ENCODE peak calls at places on chromosomes 13 and 19, in four cellular contexts. V is activated T-helper 9 cell treated with anti-CD3 and anti-CD28 coated beads, Interleukin-2, amount 50 U/mL, for 16 hours; I is CD4-positive, alpha-beta memory T cell; R is stimulated activated CD4-positive, alpha-beta T cell treated with anti-CD3 and anti-CD28 coated beads, Interleukin-1b, Interleukin-23, amount 100 ng/mL, for 1 hour. Q is an unnamed sample.

GRCh38 chr13:30299746-30300145 is 7.6 kb downstream of the KATNAL1 start:
- DNase-seq in V (no peak), I (no peak), R (no peak), Q (no peak)

GRCh38 chr13:89066868-89067466 is 1395.8 kb downstream of the SLITRK5 start:
- DNase-seq in R (no peak), V (no peak), I (no peak), Q (no peak)

GRCh38 chr19:18029617-18030338 is 21.8 kb downstream of the ARRDC2 start:
- DNase-seq in R (no peak), I (no peak), V (no peak), Q (no peak)

GRCh38 chr13:106990594-106990993 is 422.7 kb upstream of the ARGLU1 start:
- DNase-seq in V (no peak), R (no peak), I (no peak), Q (no peak)

GRCh38 chr13:21361123-21361522 is 98.0 kb downstream of the ZDHHC20 start:
- DNase-seq in R (no peak), V (no peak), I (no peak), Q (no peak)

GRCh38 chr19:409006-409514 is at the start of gene C2CD4C:
- DNase-seq in I (no peak), V (no peak), R (peak), Q (no peak)

GRCh38 chr19:5719274-5719960 is 529 bp downstream of the LONP1 start:
- DNase-seq in V (peak), I (peak), R (no peak), Q (peak)

GRCh38 chr19:35317464-35318043 is 11.4 kb upstream of the CD22 start:
- DNase-seq in I (no peak), V (no peak), R (no peak), Q (no peak)

GRCh38 chr19:18419699-18420460 is 682 bp downstream of the SSBP4 start:
- DNase-seq in R (no peak), V (peak), I (peak), Q (peak)

GRCh38 chr13:30307966-30308290 is 577 bp upstream of the KATNAL1 start:
- DNase-seq in I (no peak), V (no peak), R (no peak), Q (no peak)

GRCh38 chr19:55340144-55340783 is 588 bp downstream of the KMT5C start:
- DNase-seq in V (no peak), I (peak), R (no peak), Q (no peak)

GRCh38 chr13:48976677-48977625 is 1.2 kb downstream of the FNDC3A start:
- DNase-seq in V (no peak), R (peak), I (no peak), Q (no peak)

GRCh38 chr19:31223805-31224534 is 125.3 kb downstream of the TSHZ3 start:
- DNase-seq in R (no peak), V (no peak), I (no peak), Q (no peak)

GRCh38 chr13:30736461-30736860 is 1.1 kb downstream of the ALOX5AP start:
- DNase-seq in I (no peak), V (no peak), R (no peak), Q (no peak)

GRCh38 chr13:98824376-98825160 is 72.1 kb upstream of the SLC15A1 start:
- DNase-seq in R (no peak), I (no peak), V (no peak), Q (no peak)

GRCh38 chr13:33723772-33724435 is 94.0 kb upstream of the RFC3 start:
- DNase-seq in R (peak), V (peak), I (peak), Q (peak)

GRCh38 chr19:17185590-17185989 is 29.6 kb upstream of the USE1 start:
- DNase-seq in I (no peak), R (no peak), V (no peak), Q (no peak)

GRCh38 chr19:44988896-44989563 is 12.2 kb upstream of the RELB start:
- DNase-seq in V (peak), I (peak), R (peak), Q (peak)

GRCh38 chr13:41040584-41041334 is 20.6 kb upstream of the WBP4 start:
- DNase-seq in V (no peak), I (no peak), R (no peak), Q (no peak)

GRCh38 chr13:28527629-28528028 is 32.7 kb upstream of the FLT1 start:
- DNase-seq in I (no peak), R (no peak), V (no peak), Q (no peak)

GRCh38 chr19:4660181-4660791 is 9.9 kb downstream of the MYDGF start:
- DNase-seq in V (no peak), R (no peak), I (no peak), Q (no peak)

GRCh38 chr19:31148671-31149070 is 200.6 kb downstream of the TSHZ3 start:
- DNase-seq in V (no peak), R (no peak), I (no peak), Q (no peak)

GRCh38 chr19:40598918-40599307 is 2.3 kb upstream of the LTBP4 start:
- DNase-seq in V (no peak), R (no peak), I (no peak), Q (no peak)

GRCh38 chr13:111489301-111489700 is 168.9 kb downstream of the TEX29 start:
- DNase-seq in V (no peak), R (no peak), I (no peak), Q (no peak)

GRCh38 chr13:113816248-113816924 is 47.5 kb downstream of the GAS6 start:
- DNase-seq in V (no peak), I (no peak), R (no peak), Q (no peak)

Q was measured in T-helper 17 cell.